ENCODE peak calls at places on chromosomes 1 and 21, in six cellular contexts. One of them, this sample, is unnamed.

GRCh38 chr1:30151826-30152225 is 571.6 kb downstream of the MATN1 start:
- DNase-seq in iris pigment epithelial cell: no peak
- DNase-seq in activated CD4-positive, alpha-beta T cell treated with anti-CD3 and anti-CD28 coated beads for 24 hours: no peak
- DNase-seq in frontal cortex: no peak
- DNase-seq in left ventricle myocardium superior: no peak
- DNase-seq in NCI-H524: no peak
- DNase-seq in this sample: no peak

GRCh38 chr1:200890818-200891773 is 3.6 kb upstream of the INAVA start:
- DNase-seq in iris pigment epithelial cell: peak; percentile 30
- DNase-seq in activated CD4-positive, alpha-beta T cell treated with anti-CD3 and anti-CD28 coated beads for 24 hours: no peak
- DNase-seq in frontal cortex: peak; percentile 66
- DNase-seq in left ventricle myocardium superior: peak; percentile 38
- DNase-seq in NCI-H524: peak; percentile 74
- DNase-seq in this sample: no peak

GRCh38 chr1:84853743-84854721 is 39.0 kb downstream of the LPAR3 start:
- DNase-seq in iris pigment epithelial cell: peak; percentile 87
- DNase-seq in activated CD4-positive, alpha-beta T cell treated with anti-CD3 and anti-CD28 coated beads for 24 hours: no peak
- DNase-seq in frontal cortex: no peak
- DNase-seq in left ventricle myocardium superior: no peak
- DNase-seq in NCI-H524: no peak
- DNase-seq in this sample: no peak

GRCh38 chr1:83860506-83861221 is 138.3 kb downstream of the TTLL7 start:
- DNase-seq in iris pigment epithelial cell: peak; percentile 27
- DNase-seq in activated CD4-positive, alpha-beta T cell treated with anti-CD3 and anti-CD28 coated beads for 24 hours: peak; percentile 54
- DNase-seq in frontal cortex: peak; percentile 61
- DNase-seq in left ventricle myocardium superior: peak; percentile 93
- DNase-seq in NCI-H524: peak; percentile 55
- DNase-seq in this sample: peak; percentile 74

GRCh38 chr1:12001249-12001917 is 17.9 kb upstream of the MIIP start:
- DNase-seq in iris pigment epithelial cell: peak; percentile 47
- DNase-seq in activated CD4-positive, alpha-beta T cell treated with anti-CD3 and anti-CD28 coated beads for 24 hours: peak; percentile 32
- DNase-seq in frontal cortex: no peak
- DNase-seq in left ventricle myocardium superior: peak; percentile 29
- DNase-seq in NCI-H524: peak; percentile 55
- DNase-seq in this sample: no peak

GRCh38 chr1:212814548-212814947 is 22.9 kb downstream of the TATDN3 start:
- DNase-seq in iris pigment epithelial cell: no peak
- DNase-seq in activated CD4-positive, alpha-beta T cell treated with anti-CD3 and anti-CD28 coated beads for 24 hours: no peak
- DNase-seq in frontal cortex: no peak
- DNase-seq in left ventricle myocardium superior: no peak
- DNase-seq in NCI-H524: no peak
- DNase-seq in this sample: no peak

GRCh38 chr1:95467036-95467435 is 233.0 kb downstream of the RWDD3 start:
- DNase-seq in iris pigment epithelial cell: no peak
- DNase-seq in activated CD4-positive, alpha-beta T cell treated with anti-CD3 and anti-CD28 coated beads for 24 hours: no peak
- DNase-seq in frontal cortex: no peak
- DNase-seq in left ventricle myocardium superior: no peak
- DNase-seq in NCI-H524: peak; percentile 17
- DNase-seq in this sample: no peak

GRCh38 chr1:67162954-67163353 is 3.3 kb upstream of the IL23R start:
- DNase-seq in iris pigment epithelial cell: peak; percentile 62
- DNase-seq in activated CD4-positive, alpha-beta T cell treated with anti-CD3 and anti-CD28 coated beads for 24 hours: no peak
- DNase-seq in frontal cortex: no peak
- DNase-seq in left ventricle myocardium superior: no peak
- DNase-seq in NCI-H524: no peak
- DNase-seq in this sample: no peak

GRCh38 chr1:54973205-54973921 is 7.1 kb upstream of the TMEM61 start:
- DNase-seq in iris pigment epithelial cell: no peak
- DNase-seq in activated CD4-positive, alpha-beta T cell treated with anti-CD3 and anti-CD28 coated beads for 24 hours: no peak
- DNase-seq in frontal cortex: peak; percentile 59
- DNase-seq in left ventricle myocardium superior: peak; percentile 62
- DNase-seq in NCI-H524: peak; percentile 68
- DNase-seq in this sample: peak; percentile 69

GRCh38 chr21:43866659-43867331 is 1.8 kb downstream of the AGPAT3 start:
- DNase-seq in iris pigment epithelial cell: peak; percentile 27
- DNase-seq in activated CD4-positive, alpha-beta T cell treated with anti-CD3 and anti-CD28 coated beads for 24 hours: peak; percentile 31
- DNase-seq in frontal cortex: no peak
- DNase-seq in left ventricle myocardium superior: peak; percentile 35
- DNase-seq in NCI-H524: no peak
- DNase-seq in this sample: no peak

GRCh38 chr1:78145105-78145580 is 99.4 kb downstream of the GIPC2 start:
- DNase-seq in iris pigment epithelial cell: peak; percentile 88
- DNase-seq in activated CD4-positive, alpha-beta T cell treated with anti-CD3 and anti-CD28 coated beads for 24 hours: no peak
- DNase-seq in frontal cortex: peak; percentile 28
- DNase-seq in left ventricle myocardium superior: peak; percentile 48
- DNase-seq in NCI-H524: peak; percentile 66
- DNase-seq in this sample: peak; percentile 36

GRCh38 chr1:9626201-9626608 is 25.3 kb upstream of the PIK3CD start:
- DNase-seq in iris pigment epithelial cell: no peak
- DNase-seq in activated CD4-positive, alpha-beta T cell treated with anti-CD3 and anti-CD28 coated beads for 24 hours: no peak
- DNase-seq in frontal cortex: no peak
- DNase-seq in left ventricle myocardium superior: no peak
- DNase-seq in NCI-H524: peak; percentile 3
- DNase-seq in this sample: no peak

GRCh38 chr1:207850621-207851407 is 60.1 kb downstream of the CD34 start:
- DNase-seq in iris pigment epithelial cell: no peak
- DNase-seq in activated CD4-positive, alpha-beta T cell treated with anti-CD3 and anti-CD28 coated beads for 24 hours: no peak
- DNase-seq in frontal cortex: no peak
- DNase-seq in left ventricle myocardium superior: peak; percentile 49
- DNase-seq in NCI-H524: no peak
- DNase-seq in this sample: peak; percentile 71

GRCh38 chr1:64343105-64343960 is 126.6 kb upstream of the CACHD1 start:
- DNase-seq in iris pigment epithelial cell: peak; percentile 71
- DNase-seq in activated CD4-positive, alpha-beta T cell treated with anti-CD3 and anti-CD28 coated beads for 24 hours: no peak
- DNase-seq in frontal cortex: no peak
- DNase-seq in left ventricle myocardium superior: no peak
- DNase-seq in NCI-H524: no peak
- DNase-seq in this sample: no peak

GRCh38 chr1:172429324-172430127 is 9.0 kb downstream of the C1orf105 start:
- DNase-seq in iris pigment epithelial cell: peak; percentile 71
- DNase-seq in activated CD4-positive, alpha-beta T cell treated with anti-CD3 and anti-CD28 coated beads for 24 hours: no peak
- DNase-seq in frontal cortex: peak; percentile 51
- DNase-seq in left ventricle myocardium superior: no peak
- DNase-seq in NCI-H524: peak; percentile 67
- DNase-seq in this sample: no peak

GRCh38 chr1:236522937-236523703 is 662 bp upstream of the LGALS8 start:
- DNase-seq in iris pigment epithelial cell: no peak
- DNase-seq in activated CD4-positive, alpha-beta T cell treated with anti-CD3 and anti-CD28 coated beads for 24 hours: no peak
- DNase-seq in frontal cortex: no peak
- DNase-seq in left ventricle myocardium superior: peak; percentile 66
- DNase-seq in NCI-H524: no peak
- DNase-seq in this sample: peak; percentile 66

GRCh38 chr1:167221126-167221803 is 579 bp downstream of the POU2F1 start:
- DNase-seq in iris pigment epithelial cell: no peak
- DNase-seq in activated CD4-positive, alpha-beta T cell treated with anti-CD3 and anti-CD28 coated beads for 24 hours: no peak
- DNase-seq in frontal cortex: no peak
- DNase-seq in left ventricle myocardium superior: no peak
- DNase-seq in NCI-H524: no peak
- DNase-seq in this sample: peak; percentile 35

GRCh38 chr1:183600136-183600535 is 9.9 kb upstream of the NCF2 start:
- DNase-seq in iris pigment epithelial cell: peak; percentile 96
- DNase-seq in activated CD4-positive, alpha-beta T cell treated with anti-CD3 and anti-CD28 coated beads for 24 hours: no peak
- DNase-seq in frontal cortex: no peak
- DNase-seq in left ventricle myocardium superior: no peak
- DNase-seq in NCI-H524: no peak
- DNase-seq in this sample: no peak

GRCh38 chr1:184745929-184746583 is 8.6 kb downstream of the EDEM3 start:
- DNase-seq in iris pigment epithelial cell: no peak
- DNase-seq in activated CD4-positive, alpha-beta T cell treated with anti-CD3 and anti-CD28 coated beads for 24 hours: no peak
- DNase-seq in frontal cortex: no peak
- DNase-seq in left ventricle myocardium superior: no peak
- DNase-seq in NCI-H524: peak; percentile 36
- DNase-seq in this sample: no peak

GRCh38 chr21:45724994-45725843 is 81.7 kb downstream of the PCBP3 start:
- DNase-seq in iris pigment epithelial cell: no peak
- DNase-seq in activated CD4-positive, alpha-beta T cell treated with anti-CD3 and anti-CD28 coated beads for 24 hours: no peak
- DNase-seq in frontal cortex: no peak
- DNase-seq in left ventricle myocardium superior: no peak
- DNase-seq in NCI-H524: no peak
- DNase-seq in this sample: no peak

GRCh38 chr1:229986737-229987364 is 80.2 kb upstream of the GALNT2 start:
- DNase-seq in iris pigment epithelial cell: no peak
- DNase-seq in activated CD4-positive, alpha-beta T cell treated with anti-CD3 and anti-CD28 coated beads for 24 hours: no peak
- DNase-seq in frontal cortex: no peak
- DNase-seq in left ventricle myocardium superior: no peak
- DNase-seq in NCI-H524: no peak
- DNase-seq in this sample: no peak

GRCh38 chr21:36719614-36720013 is 20.7 kb downstream of the SIM2 start:
- DNase-seq in iris pigment epithelial cell: no peak
- DNase-seq in activated CD4-positive, alpha-beta T cell treated with anti-CD3 and anti-CD28 coated beads for 24 hours: no peak
- DNase-seq in frontal cortex: no peak
- DNase-seq in left ventricle myocardium superior: no peak
- DNase-seq in NCI-H524: no peak
- DNase-seq in this sample: no peak

GRCh38 chr1:246544001-246544400 is 22.1 kb downstream of the TFB2M start:
- DNase-seq in iris pigment epithelial cell: no peak
- DNase-seq in activated CD4-positive, alpha-beta T cell treated with anti-CD3 and anti-CD28 coated beads for 24 hours: no peak
- DNase-seq in frontal cortex: no peak
- DNase-seq in left ventricle myocardium superior: no peak
- DNase-seq in NCI-H524: no peak
- DNase-seq in this sample: no peak

GRCh38 chr1:30668026-30668425 is 55.4 kb downstream of the MATN1 start:
- DNase-seq in iris pigment epithelial cell: peak; percentile 37
- DNase-seq in activated CD4-positive, alpha-beta T cell treated with anti-CD3 and anti-CD28 coated beads for 24 hours: no peak
- DNase-seq in frontal cortex: no peak
- DNase-seq in left ventricle myocardium superior: no peak
- DNase-seq in NCI-H524: no peak
- DNase-seq in this sample: no peak

GRCh38 chr21:33019885-33020557 is 5.7 kb upstream of the OLIG2 start:
- DNase-seq in iris pigment epithelial cell: no peak
- DNase-seq in activated CD4-positive, alpha-beta T cell treated with anti-CD3 and anti-CD28 coated beads for 24 hours: no peak
- DNase-seq in frontal cortex: peak; percentile 34
- DNase-seq in left ventricle myocardium superior: no peak
- DNase-seq in NCI-H524: no peak
- DNase-seq in this sample: no peak

GRCh38 chr1:17276568-17276967 is 27.7 kb downstream of the PADI3 start:
- DNase-seq in iris pigment epithelial cell: peak; percentile 38
- DNase-seq in activated CD4-positive, alpha-beta T cell treated with anti-CD3 and anti-CD28 coated beads for 24 hours: no peak
- DNase-seq in frontal cortex: no peak
- DNase-seq in left ventricle myocardium superior: peak; percentile 41
- DNase-seq in NCI-H524: peak; percentile 18
- DNase-seq in this sample: no peak

GRCh38 chr1:201937624-201938212 is 8.6 kb downstream of the LMOD1 start:
- DNase-seq in iris pigment epithelial cell: peak; percentile 82
- DNase-seq in activated CD4-positive, alpha-beta T cell treated with anti-CD3 and anti-CD28 coated beads for 24 hours: no peak
- DNase-seq in frontal cortex: no peak
- DNase-seq in left ventricle myocardium superior: no peak
- DNase-seq in NCI-H524: no peak
- DNase-seq in this sample: no peak

GRCh38 chr1:27624467-27625233 is 10.3 kb downstream of the FGR start:
- DNase-seq in iris pigment epithelial cell: no peak
- DNase-seq in activated CD4-positive, alpha-beta T cell treated with anti-CD3 and anti-CD28 coated beads for 24 hours: no peak
- DNase-seq in frontal cortex: no peak
- DNase-seq in left ventricle myocardium superior: no peak
- DNase-seq in NCI-H524: peak; percentile 48
- DNase-seq in this sample: no peak

GRCh38 chr1:89147707-89148106 is 21.8 kb upstream of the GBP2 start:
- DNase-seq in iris pigment epithelial cell: no peak
- DNase-seq in activated CD4-positive, alpha-beta T cell treated with anti-CD3 and anti-CD28 coated beads for 24 hours: no peak
- DNase-seq in frontal cortex: no peak
- DNase-seq in left ventricle myocardium superior: no peak
- DNase-seq in NCI-H524: no peak
- DNase-seq in this sample: no peak

GRCh38 chr1:96374076-96374762 is 347.4 kb upstream of the PTBP2 start:
- DNase-seq in iris pigment epithelial cell: peak; percentile 38
- DNase-seq in activated CD4-positive, alpha-beta T cell treated with anti-CD3 and anti-CD28 coated beads for 24 hours: no peak
- DNase-seq in frontal cortex: no peak
- DNase-seq in left ventricle myocardium superior: no peak
- DNase-seq in NCI-H524: no peak
- DNase-seq in this sample: no peak